ENCODE peak calls at places on chromosomes 3 and 15, in six cellular contexts. B, R, J, G, P and O are unnamed samples.

GRCh38 chr15:69271217-69271616 is 27.5 kb upstream of the PAQR5 start:
- DNase-seq in G (no peak), P (no peak), B (no peak), R (no peak), J (no peak), O (no peak)

GRCh38 chr3:126340081-126340511 is 17.1 kb downstream of the KLF15 start:
- DNase-seq in J (peak; percentile 11), R (peak; percentile 21), G (no peak), B (peak; percentile 55), P (no peak), O (peak; percentile 62)

GRCh38 chr3:166322394-166322793 is 485.2 kb upstream of the BCHE start:
- DNase-seq in B (no peak), P (no peak), R (no peak), G (no peak), J (no peak), O (no peak)

GRCh38 chr15:82810863-82811421 is 1.5 kb downstream of the WHAMM start:
- DNase-seq in R (no peak), P (no peak), J (no peak), B (no peak), G (no peak), O (no peak)

GRCh38 chr3:139099968-139100817 is 55.5 kb upstream of the PRR23C start:
- DNase-seq in J (no peak), B (no peak), P (no peak), G (no peak), R (no peak), O (no peak)

GRCh38 chr3:52446631-52447511 is 2.0 kb upstream of the SEMA3G start:
- DNase-seq in R (peak; percentile 66), B (peak; percentile 55), P (peak; percentile 52), G (peak; percentile 87), J (peak; percentile 62), O (no peak)

GRCh38 chr3:107962015-107962414 is 128.8 kb downstream of the CD47 start:
- DNase-seq in G (no peak), J (no peak), B (no peak), R (no peak), P (no peak), O (no peak)

GRCh38 chr15:100777821-100778220 is 101.8 kb upstream of the ALDH1A3 start:
- DNase-seq in R (no peak), J (no peak), B (no peak), P (no peak), G (no peak), O (no peak)

GRCh38 chr3:151901282-151901945 is 28.0 kb downstream of the SUCNR1 start:
- DNase-seq in G (peak; percentile 11), B (no peak), J (no peak), R (no peak), P (no peak), O (no peak)

GRCh38 chr3:108838411-108838810 is 15.8 kb downstream of the TRAT1 start:
- DNase-seq in G (no peak), J (no peak), B (no peak), R (no peak), P (no peak), O (no peak)

GRCh38 chr3:11734-12133 is 184.8 kb upstream of the CHL1 start:
- DNase-seq in G (no peak), R (no peak), J (no peak), P (no peak), B (peak; percentile 27), O (peak; percentile 11)

GRCh38 chr3:119329551-119329950 is 35.4 kb downstream of the ARHGAP31 start:
- DNase-seq in G (no peak), B (no peak), J (no peak), R (no peak), P (no peak), O (no peak)

GRCh38 chr3:52456800-52457183 is 1.4 kb downstream of the NISCH start:
- DNase-seq in P (no peak), G (no peak), J (no peak), R (no peak), B (no peak), O (no peak)

GRCh38 chr3:17088602-17089313 is 204.0 kb downstream of the PLCL2 start:
- DNase-seq in J (no peak), G (no peak), B (no peak), P (no peak), R (no peak), O (no peak)

GRCh38 chr15:75178938-75179772 is 22.5 kb upstream of the C15orf39 start:
- DNase-seq in B (no peak), R (no peak), G (no peak), P (no peak), J (no peak), O (no peak)

GRCh38 chr3:176920806-176921205 is 276.5 kb downstream of the TBL1XR1 start:
- DNase-seq in R (no peak), G (no peak), B (no peak), P (peak; percentile 53), J (no peak), O (no peak)

GRCh38 chr3:141055536-141056445 is 4.6 kb downstream of the SPSB4 start:
- DNase-seq in J (no peak), G (no peak), P (no peak), B (no peak), R (no peak), O (no peak)

GRCh38 chr3:169966951-169967915 is 626 bp downstream of the SEC62 start:
- DNase-seq in P (peak; percentile 6), J (no peak), G (peak; percentile 67), B (peak; percentile 66), R (no peak), O (peak; percentile 75)

GRCh38 chr3:15339786-15340215 is 7.4 kb upstream of the SH3BP5 start:
- DNase-seq in P (no peak), G (no peak), J (no peak), R (no peak), B (peak; percentile 53), O (no peak)

GRCh38 chr15:71096676-71097075 is 18.6 kb upstream of the THSD4 start:
- DNase-seq in B (no peak), J (no peak), P (no peak), G (peak; percentile 56), R (no peak), O (no peak)

GRCh38 chr3:155651489-155652223 is 93.2 kb downstream of the PLCH1 start:
- DNase-seq in J (no peak), P (no peak), G (no peak), B (no peak), R (no peak), O (no peak)

GRCh38 chr3:56822501-56822900 is 20.8 kb upstream of the ARHGEF3 start:
- DNase-seq in B (no peak), P (no peak), G (no peak), R (no peak), J (no peak), O (no peak)

GRCh38 chr15:36090276-36090946 is 489.0 kb upstream of the CDIN1 start:
- DNase-seq in B (no peak), P (no peak), G (no peak), J (no peak), R (no peak), O (no peak)

GRCh38 chr3:45048244-45048643 is 22.1 kb downstream of the CLEC3B start:
- DNase-seq in R (no peak), P (no peak), G (no peak), J (no peak), B (no peak), O (no peak)

GRCh38 chr3:101270158-101270557 is 50.2 kb downstream of the IMPG2 start:
- DNase-seq in G (no peak), R (no peak), P (no peak), B (no peak), J (no peak), O (no peak)

GRCh38 chr3:124919756-124920155 is 14.8 kb downstream of the MUC13 start:
- DNase-seq in B (no peak), J (no peak), G (peak; percentile 72), R (no peak), P (peak; percentile 32), O (no peak)
- H3K27ac ChIP-seq in B (no peak overlapping the region), J (no peak overlapping the region), G (no peak overlapping the region), R (no peak overlapping the region), P (no peak overlapping the region), O (no peak overlapping the region)

GRCh38 chr3:94159062-94159726 is 96.3 kb downstream of the NSUN3 start:
- DNase-seq in G (peak; percentile 52), R (no peak), B (peak; percentile 60), P (peak; percentile 2), J (no peak), O (no peak)
- H3K4me3 ChIP-seq in G (no peak overlapping the region), R (no peak overlapping the region), B (no peak overlapping the region), P (no peak overlapping the region), J (no peak overlapping the region), O (no peak overlapping the region)

DNA sequence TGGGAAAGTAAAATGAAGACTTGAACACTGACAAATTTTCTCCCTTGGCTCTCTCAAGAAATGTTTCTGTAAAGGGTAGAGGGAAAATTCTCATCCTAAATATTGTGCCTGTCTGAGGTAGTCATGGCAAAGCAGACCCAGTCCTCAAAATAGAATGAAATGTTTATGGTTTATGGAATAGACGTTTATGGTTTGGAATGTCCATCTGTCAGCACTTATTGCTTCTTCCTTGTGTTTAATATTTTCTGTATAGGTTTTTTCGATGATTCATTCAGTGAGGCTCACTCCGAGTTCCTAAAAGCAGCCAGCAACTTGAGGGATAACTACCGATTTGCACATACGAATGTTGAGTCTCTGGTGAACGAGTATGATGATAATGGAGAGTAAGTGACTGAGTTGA is 13.9 kb downstream of the ELL3 start:
- DNase-seq in B (peak; percentile 84), P (no peak), R (no peak), G (no peak), J (no peak), O (no peak)
- H3K27ac ChIP-seq in B (peak overlapping the region; percentile 67), P (no peak overlapping the region), R (no peak overlapping the region), G (no peak overlapping the region), J (no peak overlapping the region), O (no peak overlapping the region)

GRCh38 chr3:71546781-71547180 is 36.7 kb downstream of the FOXP1 start:
- DNase-seq in B (no peak), J (no peak), G (no peak), R (no peak), P (no peak), O (no peak)

GRCh38 chr3:71541313-71541712 is 42.2 kb downstream of the FOXP1 start:
- DNase-seq in G (no peak), R (no peak), B (peak; percentile 52), J (no peak), P (no peak), O (no peak)

GRCh38 chr3:71543371-71544016 is 40.0 kb downstream of the FOXP1 start:
- DNase-seq in R (no peak), J (no peak), B (no peak), G (no peak), P (no peak), O (no peak)

GRCh38 chr3:71545330-71545729 is 38.2 kb downstream of the FOXP1 start:
- DNase-seq in G (no peak), J (no peak), B (peak; percentile 40), R (no peak), P (peak; percentile 19), O (no peak)

DNA sequence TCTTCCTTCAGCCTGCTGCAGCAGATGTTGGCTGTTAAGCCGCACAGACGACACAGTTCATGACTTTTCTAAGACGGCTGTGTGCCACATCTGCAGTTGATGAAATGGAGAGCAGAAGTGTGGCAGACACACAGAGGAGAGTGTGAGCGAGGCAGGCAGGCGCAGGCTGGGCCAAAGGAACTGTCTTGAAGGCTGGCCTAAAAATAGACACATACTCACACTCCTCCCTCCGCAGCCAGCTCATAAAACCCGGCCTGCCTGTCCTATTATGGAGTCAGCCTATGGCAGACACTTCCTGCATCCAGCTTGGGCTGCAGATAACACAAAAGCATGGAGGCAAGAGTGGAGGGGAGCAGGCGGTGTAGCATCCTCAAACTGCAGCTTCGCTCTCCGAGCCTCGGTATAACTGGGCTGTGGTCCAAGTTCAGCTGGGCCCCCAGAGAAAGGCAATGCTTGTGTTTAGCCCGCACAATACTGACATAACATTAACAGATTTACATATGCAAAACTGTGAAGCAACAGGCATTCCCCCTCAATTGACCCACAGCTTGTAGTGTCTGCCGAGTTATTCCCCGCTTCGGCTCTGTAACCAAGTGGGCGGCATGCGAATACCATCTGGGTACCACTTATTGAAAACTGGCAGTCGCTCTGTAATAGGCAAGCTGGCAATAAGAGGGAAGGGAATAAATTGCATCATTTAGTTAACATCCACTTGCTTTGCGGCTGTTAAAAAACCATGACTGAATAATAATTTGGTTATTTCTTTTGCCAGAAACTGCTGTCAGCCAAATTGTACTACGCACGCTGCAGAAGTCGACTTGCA is 40.8 kb downstream of the FOXP1 start:
- DNase-seq in J (peak; percentile 88), R (peak; percentile 68), B (peak; percentile 96), P (no peak), G (no peak), O (peak; percentile 41)
- H3K4me3 ChIP-seq in J (peak overlapping the region; percentile 3), R (peak overlapping the region; percentile 18), B (peak overlapping the region; percentile 37), P (no peak overlapping the region), G (no peak overlapping the region), O (no peak overlapping the region)